ENCODE peak calls at places on chromosomes 2 and 18, in four cellular contexts. R, N, E and Z are unnamed samples.

GRCh38 chr18:42925036-42925435 is 190.4 kb downstream of the RIT2 start:
- DNase-seq in E (no peak), R (no peak), N (no peak), Z (no peak)

GRCh38 chr2:238974061-238974460 is 126.2 kb downstream of the TWIST2 start:
- DNase-seq in R (no peak), N (peak), E (no peak), Z (no peak)

GRCh38 chr18:35201502-35201901 is 39.3 kb upstream of the ZNF397 start:
- DNase-seq in R (no peak), E (no peak), N (no peak), Z (no peak)

GRCh38 chr18:50853863-50854271 is 25.1 kb upstream of the ME2 start:
- DNase-seq in E (no peak), N (peak), R (no peak), Z (no peak)

GRCh38 chr2:241129086-241129871 is 20.0 kb downstream of the PASK start:
- DNase-seq in R (no peak), N (no peak), E (no peak), Z (no peak)

GRCh38 chr18:74353169-74353775 is 37.6 kb downstream of the C18orf63 start:
- DNase-seq in E (peak), R (peak), N (peak), Z (peak)

GRCh38 chr2:79887747-79888374 is 375.0 kb downstream of the CTNNA2 start:
- DNase-seq in R (peak), N (peak), E (no peak), Z (no peak)

GRCh38 chr2:109000654-109001600 is 11.9 kb upstream of the EDAR start:
- DNase-seq in R (no peak), N (no peak), E (no peak), Z (no peak)

GRCh38 chr2:160299540-160299939 is 99.5 kb upstream of the ITGB6 start:
- DNase-seq in R (no peak), N (peak), E (no peak), Z (no peak)

GRCh38 chr18:68666316-68666715 is 48.6 kb downstream of the TMX3 start:
- DNase-seq in E (peak), R (no peak), N (no peak), Z (no peak)

GRCh38 chr2:207133862-207134519 is 31.8 kb downstream of the KLF7 start:
- DNase-seq in E (peak), N (peak), R (no peak), Z (peak)

GRCh38 chr2:140892911-140893637 is 1237.7 kb downstream of the LRP1B start:
- DNase-seq in N (no peak), R (no peak), E (no peak), Z (no peak)

GRCh38 chr18:39311111-39311712 is 1745.6 kb upstream of the CELF4 start:
- DNase-seq in N (no peak), R (no peak), E (no peak), Z (no peak)

GRCh38 chr2:177675256-177676220 is 283.0 kb downstream of the AGPS start:
- DNase-seq in E (no peak), N (no peak), R (peak), Z (no peak)

GRCh38 chr2:230219419-230220331 is at the start of gene SP110:
- DNase-seq in R (peak), E (peak), N (peak), Z (peak)

GRCh38 chr2:72112421-72112820 is 35.2 kb downstream of the CYP26B1 start:
- DNase-seq in R (no peak), N (peak), E (no peak), Z (no peak)

GRCh38 chr2:165793779-165794519 is at the start of gene GALNT3:
- DNase-seq in E (no peak), N (no peak), R (no peak), Z (peak)

GRCh38 chr2:37573406-37573805 is 98.0 kb downstream of the CDC42EP3 start:
- DNase-seq in N (no peak), E (no peak), R (no peak), Z (no peak)

GRCh38 chr2:236715511-236715961 is 145.9 kb downstream of the ACKR3 start:
- DNase-seq in E (no peak), N (peak), R (peak), Z (no peak)

GRCh38 chr18:23735021-23735464 is 45.8 kb downstream of the LAMA3 start:
- DNase-seq in E (no peak), N (peak), R (no peak), Z (no peak)

GRCh38 chr2:127083819-127084503 is 23.0 kb downstream of the BIN1 start:
- DNase-seq in N (peak), R (peak), E (peak), Z (peak)

GRCh38 chr2:128308284-128308731 is 10.4 kb downstream of the HS6ST1 start:
- DNase-seq in R (peak), E (peak), N (no peak), Z (peak)

GRCh38 chr2:20471902-20472559 is 25.2 kb downstream of the RHOB start:
- DNase-seq in N (no peak), R (no peak), E (no peak), Z (no peak)

GRCh38 chr18:51132256-51132935 is 65.1 kb downstream of the MEX3C start:
- DNase-seq in N (no peak), R (no peak), E (no peak), Z (no peak)

GRCh38 chr18:31206787-31207381 is 44.2 kb upstream of the DSC1 start:
- DNase-seq in N (peak), E (peak), R (no peak), Z (peak)

GRCh38 chr2:230343747-230344146 is 16.8 kb downstream of the SP140L start:
- DNase-seq in N (no peak), E (no peak), R (no peak), Z (no peak)

GRCh38 chr2:5123597-5124196 is 568.5 kb upstream of the SOX11 start:
- DNase-seq in N (no peak), R (no peak), E (no peak), Z (no peak)